ENCODE peak calls at places on chromosomes 7 and 10, in ten cellular contexts. A is GM23338, N is Panc1, P is GM12891, I is stomach, G is prostate gland, J is transverse colon, V is K562, S is sigmoid colon, D is endothelial cell of umbilical vein. K is an unnamed sample.

GRCh38 chr10:22022257-22023051 is 18.9 kb upstream of the DNAJC1 start:
- DNase-seq in V (peak), P (no peak), N (no peak), D (no peak), G (no peak), A (no peak), J (peak), I (no peak), S (no peak), K (no peak)

GRCh38 chr10:72254891-72255568 is 18.7 kb upstream of the DDIT4 start:
- DNase-seq in I (peak), J (peak), V (peak), P (no peak), D (peak), G (peak), N (no peak), A (peak), S (peak), K (peak)

GRCh38 chr7:120052884-120053382 is 220.0 kb upstream of the KCND2 start:
- DNase-seq in P (no peak), I (no peak), A (no peak), D (peak), S (peak), V (peak), J (peak), N (no peak), G (no peak), K (no peak)

GRCh38 chr7:104137971-104138370 is 69.8 kb downstream of the ORC5 start:
- DNase-seq in N (no peak), A (peak), V (no peak), S (no peak), P (no peak), I (no peak), J (no peak), D (peak), G (no peak), K (no peak)

GRCh38 chr10:91194497-91195179 is 25.8 kb upstream of the PCGF5 start:
- DNase-seq in S (no peak), V (no peak), P (no peak), N (no peak), I (no peak), A (no peak), D (no peak), G (no peak), J (no peak), K (no peak)

GRCh38 chr7:120792091-120792860 is 65.7 kb downstream of the TSPAN12 start:
- DNase-seq in I (peak), A (peak), S (peak), V (peak), N (peak), G (peak), P (peak), J (peak), D (peak), K (peak)

GRCh38 chr7:129550673-129551360 is 48.5 kb downstream of the SMKR1 start:
- DNase-seq in N (no peak), V (no peak), J (no peak), D (no peak), A (no peak), P (no peak), S (no peak), I (no peak), G (no peak), K (no peak)

GRCh38 chr10:95516774-95517373 is 44.3 kb downstream of the SORBS1 start:
- DNase-seq in G (no peak), S (no peak), V (no peak), N (no peak), I (no peak), A (no peak), J (no peak), P (no peak), D (no peak), K (no peak)

GRCh38 chr7:82441916-82442478 is 1.6 kb downstream of the CACNA2D1 start:
- DNase-seq in V (no peak), N (peak), A (peak), I (no peak), S (no peak), P (no peak), G (no peak), D (peak), J (no peak), K (no peak)

GRCh38 chr7:22255342-22255741 is 101.6 kb downstream of the RAPGEF5 start:
- DNase-seq in D (no peak), V (no peak), P (no peak), I (no peak), N (no peak), S (no peak), J (no peak), G (no peak), A (no peak), K (no peak)

GRCh38 chr7:126657599-126658358 is 595.0 kb downstream of the GRM8 start:
- DNase-seq in G (no peak), A (no peak), S (no peak), P (no peak), V (no peak), I (no peak), D (no peak), N (no peak), J (no peak), K (no peak)

GRCh38 chr10:101464518-101465085 is 110.6 kb downstream of the BTRC start:
- DNase-seq in S (no peak), G (no peak), N (no peak), I (no peak), A (no peak), P (no peak), V (no peak), D (no peak), J (no peak), K (no peak)

GRCh38 chr10:17418249-17418648 is 36.1 kb downstream of the ST8SIA6 start:
- DNase-seq in A (no peak), G (peak), N (no peak), D (peak), P (no peak), V (no peak), J (no peak), I (no peak), S (no peak), K (no peak)

GRCh38 chr7:64880322-64881297 is 22.5 kb upstream of the ZNF273 start:
- DNase-seq in N (no peak), P (no peak), G (no peak), J (no peak), D (no peak), I (peak), V (no peak), S (peak), A (no peak), K (no peak)

GRCh38 chr10:25556457-25556856 is 377.6 kb upstream of the MYO3A start:
- DNase-seq in D (peak), A (no peak), S (no peak), P (no peak), N (peak), G (no peak), J (no peak), V (peak), I (no peak), K (no peak)

GRCh38 chr10:51348622-51349021 is 274.3 kb downstream of the PRKG1 start:
- DNase-seq in J (no peak), A (no peak), G (no peak), S (no peak), N (no peak), P (no peak), V (no peak), I (no peak), D (no peak), K (no peak)

GRCh38 chr10:78267070-78267469 is 233.4 kb downstream of the RPS24 start:
- DNase-seq in I (no peak), S (no peak), D (no peak), G (no peak), J (no peak), V (no peak), P (no peak), N (no peak), A (no peak), K (no peak)

GRCh38 chr10:8962249-8962648 is 907.8 kb downstream of the GATA3 start:
- DNase-seq in P (no peak), A (no peak), N (no peak), G (no peak), S (no peak), J (no peak), V (no peak), I (no peak), D (no peak), K (no peak)

GRCh38 chr7:19404912-19405329 is 259.7 kb upstream of the FERD3L start:
- DNase-seq in S (no peak), J (no peak), I (no peak), D (peak), P (no peak), A (peak), V (no peak), G (no peak), N (peak), K (no peak)

GRCh38 chr10:86799188-86799845 is 42.9 kb downstream of the BMPR1A start:
- DNase-seq in P (no peak), A (no peak), J (no peak), D (no peak), S (no peak), G (no peak), N (no peak), I (no peak), V (no peak), K (no peak)

GRCh38 chr10:117094856-117095255 is 43.2 kb downstream of the VAX1 start:
- DNase-seq in A (peak), V (no peak), N (no peak), D (no peak), G (no peak), S (no peak), I (no peak), P (no peak), J (no peak), K (no peak)

GRCh38 chr10:70931168-70931805 is 42.9 kb upstream of the PCBD1 start:
- DNase-seq in S (no peak), D (no peak), I (no peak), P (no peak), V (no peak), G (peak), N (no peak), A (peak), J (no peak), K (no peak)

GRCh38 chr10:97140284-97140846 is 45.4 kb downstream of the SLIT1 start:
- DNase-seq in J (no peak), N (no peak), A (peak), S (peak), G (no peak), I (no peak), P (no peak), D (no peak), V (no peak), K (peak)

GRCh38 chr7:5594616-5595544 is 171.2 kb upstream of the TNRC18 start:
- DNase-seq in P (no peak), J (no peak), N (peak), G (no peak), D (peak), A (peak), I (no peak), S (no peak), V (no peak), K (no peak)

GRCh38 chr7:5595545-5596045 is 172.0 kb upstream of the TNRC18 start:
- DNase-seq in D (no peak), P (no peak), A (no peak), V (peak), J (no peak), S (no peak), N (peak), I (no peak), G (no peak), K (no peak)

GRCh38 chr7:5596896-5597246 is 173.2 kb upstream of the TNRC18 start:
- DNase-seq in I (no peak), P (no peak), D (no peak), J (no peak), S (no peak), G (no peak), A (no peak), N (no peak), V (no peak), K (no peak)

GRCh38 chr7:5597772-5598171 is 174.1 kb upstream of the TNRC18 start:
- DNase-seq in N (no peak), S (no peak), P (no peak), A (no peak), I (no peak), G (no peak), J (no peak), D (no peak), V (peak), K (no peak)

DNA sequence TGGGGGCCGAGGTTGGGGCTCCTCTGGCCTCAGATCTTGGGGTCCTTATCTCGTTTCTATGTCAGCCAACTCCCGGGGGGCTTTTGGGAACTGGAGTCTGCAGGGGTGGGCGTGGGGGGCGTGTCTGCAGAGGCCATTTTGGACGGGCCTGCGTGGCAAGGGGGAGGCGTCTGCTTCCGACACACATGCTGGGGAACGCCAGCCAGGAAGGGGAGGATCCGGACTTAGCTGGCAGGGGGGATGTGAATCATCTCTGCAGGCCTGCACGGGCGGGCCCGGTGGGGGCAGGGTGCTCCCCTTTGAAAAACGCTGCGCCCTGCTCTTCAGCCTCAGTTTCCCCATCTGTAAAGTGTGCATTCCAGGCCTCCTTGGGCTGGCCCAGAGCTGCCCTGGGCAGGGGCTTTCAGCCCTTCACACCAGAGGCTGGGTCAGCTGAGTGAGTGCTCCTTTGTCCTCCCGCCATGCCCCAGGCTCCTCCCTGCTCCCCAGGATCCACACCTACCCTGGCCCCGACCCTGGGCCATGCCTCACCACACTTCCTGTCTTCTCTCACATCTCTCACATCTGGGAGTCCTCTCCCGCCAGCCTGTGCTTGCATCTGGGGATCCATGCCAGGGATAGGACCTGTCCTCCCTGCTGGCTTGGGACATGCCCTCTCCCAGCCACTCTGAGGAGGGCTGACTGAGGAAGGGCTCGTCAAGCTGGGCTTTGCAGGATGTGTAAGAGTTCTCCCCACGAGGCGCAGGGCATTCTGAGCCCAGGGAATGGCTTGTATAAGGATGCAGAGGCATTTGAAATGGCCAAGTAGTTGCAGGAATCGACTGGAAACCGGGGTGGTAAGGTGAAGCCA is 172.6 kb upstream of the TNRC18 start:
- DNase-seq in D (peak), V (peak), G (peak), N (peak), A (peak), P (peak), I (peak), J (peak), S (peak), K (peak)
- TF ChIP-seq POLR2AphosphoS5 in D (peak), V (no peak), G (no peak), N (no peak), A (peak), P (no peak), I (no peak), J (peak), S (peak), K (peak)

GRCh38 chr7:23306936-23307521 is 7.9 kb downstream of the MALSU1 start:
- DNase-seq in A (no peak), I (no peak), D (no peak), P (no peak), V (no peak), J (no peak), N (no peak), S (no peak), G (no peak), K (no peak)

GRCh38 chr7:23308754-23309153 is 9.6 kb downstream of the MALSU1 start:
- DNase-seq in P (no peak), A (no peak), G (no peak), S (no peak), I (no peak), J (no peak), V (no peak), D (no peak), N (no peak), K (no peak)
- TF ChIP-seq POLR2AphosphoS5 in P (no peak), A (no peak), G (no peak), S (no peak), I (no peak), J (no peak), V (no peak), D (no peak), N (no peak), K (no peak)

GRCh38 chr7:33065981-33066380 is 3.4 kb upstream of the NT5C3A start:
- DNase-seq in D (no peak), A (no peak), S (no peak), G (no peak), P (no peak), N (no peak), I (no peak), V (no peak), J (no peak), K (no peak)

GRCh38 chr7:33059635-33060034 is 2.9 kb downstream of the NT5C3A start:
- DNase-seq in S (no peak), G (no peak), P (no peak), I (no peak), N (no peak), D (no peak), A (no peak), V (no peak), J (no peak), K (no peak)

GRCh38 chr7:33061282-33061928 is 1.2 kb downstream of the NT5C3A start:
- DNase-seq in A (no peak), V (no peak), N (no peak), J (no peak), I (no peak), D (no peak), G (no peak), S (no peak), P (no peak), K (no peak)

GRCh38 chr7:33062023-33062781 is at the start of gene NT5C3A:
- DNase-seq in N (no peak), S (peak), V (peak), J (peak), P (peak), A (peak), D (peak), I (peak), G (peak), K (peak)

DNA sequence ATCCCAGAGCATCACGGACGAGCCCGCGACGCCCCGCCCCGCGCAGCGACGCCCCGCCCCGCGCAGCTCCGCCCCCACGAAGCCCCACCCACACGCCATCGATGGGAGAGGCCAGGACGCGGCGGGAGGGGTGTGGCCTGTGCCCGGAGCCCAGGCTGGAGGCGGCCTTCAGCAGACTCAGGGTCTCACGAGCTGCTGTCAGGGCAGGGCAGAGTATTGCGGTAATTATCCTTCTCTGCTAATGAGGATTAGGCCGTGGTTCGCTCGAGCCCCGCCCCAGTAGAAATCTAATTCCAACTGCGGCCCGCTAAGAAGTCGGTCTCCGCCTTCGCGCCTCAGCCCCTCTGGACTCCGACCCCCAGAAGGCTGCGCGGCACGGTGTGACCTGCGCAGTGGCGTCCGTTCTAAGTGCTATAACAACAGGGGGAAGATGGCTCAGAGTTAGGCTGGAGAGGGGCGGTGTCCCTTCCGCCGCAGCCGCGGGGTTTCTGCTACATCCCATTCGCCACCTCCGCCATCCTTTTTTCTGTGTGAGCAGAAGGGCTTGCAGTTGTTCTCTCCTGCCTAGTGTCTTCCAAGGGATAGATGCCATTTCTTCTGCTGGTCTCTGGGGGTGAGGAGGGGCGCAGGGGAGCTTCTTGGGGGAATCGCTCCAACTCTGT is 337 bp upstream of the NT5C3A start:
- DNase-seq in V (peak), A (peak), J (peak), P (peak), D (peak), S (peak), N (peak), G (peak), I (peak), K (peak)
- TF ChIP-seq POLR2AphosphoS5 in V (peak), A (peak), J (peak), P (no peak), D (peak), S (peak), N (peak), G (peak), I (peak), K (peak)

GRCh38 chr10:132338876-132339275 is 6.9 kb downstream of the LRRC27 start:
- DNase-seq in J (no peak), G (no peak), P (no peak), S (peak), N (no peak), V (no peak), A (no peak), I (no peak), D (no peak), K (no peak)
- TF ChIP-seq POLR2AphosphoS5 in J (no peak), G (no peak), P (no peak), S (no peak), N (no peak), V (no peak), A (no peak), I (no peak), D (no peak), K (no peak)

DNA sequence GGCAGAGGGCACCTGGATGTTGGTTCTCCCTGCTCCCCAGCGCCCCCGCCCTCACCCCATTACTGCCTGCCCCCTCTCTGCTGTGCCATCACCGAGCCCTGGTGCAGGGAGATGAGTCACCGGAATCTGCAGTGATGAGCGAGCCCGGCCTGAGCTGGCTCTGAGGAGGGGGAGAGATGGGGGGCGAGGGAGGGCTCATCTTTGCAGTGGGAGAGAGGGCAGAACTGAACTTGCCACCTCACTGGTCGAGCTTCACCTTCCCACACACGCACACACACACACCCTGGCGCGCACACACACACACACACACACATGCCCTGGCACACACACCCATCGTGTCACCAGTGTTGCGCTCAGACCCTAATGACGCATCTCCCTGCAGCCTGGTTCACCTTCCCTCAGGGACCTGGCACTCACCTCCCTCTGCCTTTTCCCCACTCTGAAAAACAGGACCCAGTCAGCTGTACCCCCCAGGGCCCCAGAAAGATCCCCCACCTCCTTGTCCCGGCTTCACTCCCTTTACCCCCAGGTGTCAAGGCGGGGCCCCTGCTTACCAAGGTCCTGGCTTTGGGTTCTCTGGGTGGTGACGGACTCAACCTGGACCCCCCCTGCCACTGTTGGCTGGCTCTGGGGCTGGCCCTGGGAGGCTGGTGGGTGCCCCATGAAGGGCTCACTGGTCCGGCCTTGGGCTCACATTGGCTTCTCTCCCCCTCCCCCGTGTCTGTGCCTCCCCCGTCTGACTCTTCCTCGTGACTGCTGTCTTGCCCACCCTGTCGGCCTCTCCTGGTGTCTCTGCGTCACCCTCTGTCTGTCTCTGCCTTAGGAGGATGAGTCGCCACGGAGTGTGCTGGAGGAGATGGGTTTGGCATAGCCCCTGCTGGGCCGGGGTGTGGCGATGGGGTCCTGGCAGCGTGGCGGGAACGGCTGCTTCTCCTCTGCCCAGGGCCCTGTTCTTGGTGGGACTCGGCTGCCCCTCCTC is 5.4 kb downstream of the VGF start:
- DNase-seq in J (no peak), G (no peak), D (no peak), P (no peak), A (no peak), V (no peak), S (no peak), N (no peak), I (no peak), K (no peak)
- TF ChIP-seq POLR2AphosphoS5 in J (no peak), G (no peak), D (no peak), P (no peak), A (no peak), V (no peak), S (no peak), N (no peak), I (no peak), K (no peak)

GRCh38 chr7:112162161-112163020 is 43.8 kb downstream of the DOCK4 start:
- DNase-seq in D (peak), P (no peak), N (no peak), G (no peak), J (no peak), A (peak), V (no peak), I (no peak), S (peak), K (no peak)
- TF ChIP-seq POLR2AphosphoS5 in D (peak), P (no peak), N (no peak), G (no peak), J (no peak), A (no peak), V (no peak), I (no peak), S (peak), K (peak)

GRCh38 chr7:103075337-103075918 is 488 bp downstream of the ARMC10 start:
- DNase-seq in G (peak), V (peak), P (peak), I (peak), A (peak), D (peak), S (peak), N (no peak), J (peak), K (peak)
- TF ChIP-seq POLR2AphosphoS5 in G (no peak), V (no peak), P (peak), I (no peak), A (no peak), D (no peak), S (no peak), N (no peak), J (no peak), K (no peak)

K was measured in spleen.